ENCODE peak calls at places on chromosomes 16 and 17, in ten cellular contexts. H is AG10803, G is PC-3, B is esophagus squamous epithelium, F is gastrocnemius medialis, Q is heart left ventricle, P is A673, U is lower lobe of right lung, X is testis, Y is progenitor cell of endocrine pancreas. W is an unnamed sample.

GRCh38 chr17:49035470-49036269 is 38.5 kb downstream of the IGF2BP1 start:
- DNase-seq in H (peak), B (no peak), U (peak), X (peak), Y (peak), Q (no peak), F (peak), G (peak), P (peak), W (peak)

GRCh38 chr17:30380106-30380420 is 1.3 kb downstream of the CPD start:
- DNase-seq in H (no peak), X (no peak), Q (no peak), B (no peak), F (no peak), Y (no peak), G (peak), P (no peak), U (no peak), W (peak)

GRCh38 chr16:75376475-75376907 is 56.8 kb downstream of the CFDP1 start:
- DNase-seq in X (no peak), H (no peak), U (no peak), P (no peak), B (no peak), Y (no peak), G (no peak), F (no peak), Q (no peak), W (no peak)

GRCh38 chr17:77375917-77376651 is 235.3 kb downstream of the SEC14L1 start:
- DNase-seq in F (no peak), Q (no peak), Y (no peak), B (no peak), H (peak), X (peak), G (no peak), P (no peak), U (no peak), W (peak)

GRCh38 chr17:50570516-50570915 is 10.0 kb downstream of the CACNA1G start:
- DNase-seq in X (no peak), F (no peak), U (no peak), G (no peak), Y (no peak), H (no peak), Q (no peak), B (no peak), P (no peak), W (no peak)

GRCh38 chr16:345686-346231 is 6.8 kb downstream of the AXIN1 start:
- DNase-seq in Y (no peak), P (no peak), B (no peak), Q (no peak), G (no peak), U (no peak), X (no peak), F (no peak), H (no peak), W (no peak)

GRCh38 chr17:48375356-48375755 is 54.7 kb downstream of the SKAP1 start:
- DNase-seq in Y (no peak), F (no peak), B (no peak), U (no peak), X (no peak), Q (no peak), G (no peak), H (peak), P (no peak), W (no peak)

GRCh38 chr17:27469256-27469655 is 13.0 kb downstream of the KSR1 start:
- DNase-seq in G (no peak), H (no peak), X (no peak), Y (no peak), Q (no peak), P (no peak), U (no peak), F (no peak), B (no peak), W (no peak)

GRCh38 chr17:31202968-31203367 is 94.1 kb downstream of the OMG start:
- DNase-seq in F (no peak), Q (no peak), P (no peak), B (no peak), X (no peak), U (peak), G (no peak), H (peak), Y (no peak), W (no peak)

GRCh38 chr17:2909853-2910234 is 113.6 kb downstream of the RAP1GAP2 start:
- DNase-seq in Y (no peak), X (no peak), P (no peak), H (no peak), G (no peak), F (no peak), B (no peak), Q (no peak), U (no peak), W (no peak)

GRCh38 chr17:78137392-78138203 is 7.0 kb downstream of the TMC8 start:
- DNase-seq in F (no peak), H (no peak), U (no peak), Q (no peak), B (no peak), G (no peak), Y (no peak), X (no peak), P (no peak), W (peak)

GRCh38 chr17:40485851-40486512 is 15.4 kb downstream of the TNS4 start:
- DNase-seq in Y (no peak), G (peak), H (peak), F (peak), P (peak), B (no peak), Q (no peak), X (no peak), U (no peak), W (no peak)

GRCh38 chr17:46195939-46196338 is 2.7 kb upstream of the KANSL1 start:
- DNase-seq in B (no peak), Y (no peak), U (no peak), Q (no peak), F (no peak), H (no peak), P (no peak), G (no peak), X (no peak), W (no peak)

GRCh38 chr16:69057400-69058378 is 47.8 kb upstream of the HAS3 start:
- DNase-seq in H (peak), F (peak), Q (no peak), U (no peak), P (peak), G (peak), X (no peak), Y (no peak), B (no peak), W (peak)

GRCh38 chr17:72906306-72906705 is 186.2 kb downstream of the SLC39A11 start:
- DNase-seq in H (no peak), F (no peak), Q (no peak), P (no peak), G (no peak), B (no peak), U (no peak), Y (no peak), X (no peak), W (no peak)

GRCh38 chr17:7838291-7839075 is 4.5 kb downstream of the KDM6B start:
- DNase-seq in X (peak), F (peak), U (no peak), H (peak), Q (no peak), B (no peak), G (no peak), Y (no peak), P (peak), W (no peak)

GRCh38 chr16:28180660-28181556 is 30.9 kb downstream of the XPO6 start:
- DNase-seq in X (no peak), U (no peak), Q (no peak), P (no peak), H (peak), Y (no peak), G (no peak), B (no peak), F (no peak), W (no peak)

GRCh38 chr17:57540596-57540995 is 204.5 kb downstream of the CCDC182 start:
- DNase-seq in Q (no peak), P (no peak), U (no peak), H (no peak), X (no peak), G (no peak), F (no peak), Y (no peak), B (no peak), W (no peak)

GRCh38 chr17:80265205-80266068 is 4.8 kb downstream of the RNF213 start:
- DNase-seq in H (no peak), P (no peak), U (peak), G (no peak), Q (no peak), F (no peak), B (no peak), X (no peak), Y (no peak), W (peak)

GRCh38 chr16:49462356-49462988 is 88.9 kb downstream of the C16orf78 start:
- DNase-seq in Q (no peak), P (no peak), F (no peak), U (no peak), Y (no peak), X (no peak), G (no peak), H (no peak), B (no peak), W (no peak)

GRCh38 chr16:27461483-27462171 is 59.7 kb downstream of the IL21R start:
- DNase-seq in X (no peak), F (peak), Q (no peak), Y (no peak), P (no peak), H (no peak), U (no peak), B (no peak), G (no peak), W (no peak)

GRCh38 chr17:75087558-75088453 is at the start of gene SLC16A5:
- DNase-seq in U (peak), H (peak), Q (peak), Y (peak), F (peak), X (peak), G (no peak), B (peak), P (peak), W (peak)

GRCh38 chr16:58336332-58337089 is 41.7 kb upstream of the PRSS54 start:
- DNase-seq in H (peak), Y (peak), U (peak), P (peak), B (no peak), X (peak), G (peak), F (peak), Q (peak), W (peak)

GRCh38 chr16:626787-627457 is 3.9 kb upstream of the WFIKKN1 start:
- DNase-seq in G (peak), Y (no peak), X (no peak), U (no peak), B (no peak), F (peak), H (peak), Q (no peak), P (peak), W (no peak)

GRCh38 chr17:48816774-48817590 is at the start of gene TTLL6:
- DNase-seq in P (peak), F (peak), B (no peak), H (peak), Q (peak), G (peak), X (peak), Y (peak), U (peak), W (peak)

GRCh38 chr16:49754495-49755290 is 101.2 kb downstream of the ZNF423 start:
- DNase-seq in H (peak), Q (peak), P (peak), U (no peak), B (no peak), G (no peak), X (peak), F (no peak), Y (no peak), W (no peak)

GRCh38 chr17:45722161-45722560 is 62.0 kb upstream of the CRHR1 start:
- DNase-seq in Q (no peak), B (no peak), U (no peak), Y (no peak), P (no peak), H (no peak), F (no peak), X (no peak), G (peak), W (no peak)

GRCh38 chr16:24738895-24739294 is 9.4 kb downstream of the TNRC6A start:
- DNase-seq in B (no peak), F (no peak), H (no peak), P (no peak), Q (no peak), G (no peak), U (no peak), X (no peak), Y (no peak), W (no peak)

GRCh38 chr17:41575336-41575735 is 3.5 kb upstream of the KRT9 start:
- DNase-seq in G (no peak), X (no peak), Y (no peak), B (no peak), P (no peak), H (no peak), Q (no peak), F (no peak), U (no peak), W (no peak)

GRCh38 chr16:177981-178676 is 1.6 kb downstream of the HBA1 start:
- DNase-seq in P (no peak), U (no peak), G (peak), Y (no peak), X (no peak), F (no peak), B (no peak), Q (no peak), H (no peak), W (no peak)

GRCh38 chr16:73176577-73177013 is 128.7 kb upstream of the ZFHX3 start:
- DNase-seq in X (no peak), G (peak), H (peak), B (no peak), P (peak), Y (no peak), F (no peak), Q (peak), U (no peak), W (no peak)

GRCh38 chr16:3021449-3022207 is 1.5 kb downstream of the TNFRSF12A start:
- DNase-seq in H (peak), U (peak), G (peak), F (peak), X (peak), B (no peak), Y (peak), Q (peak), P (peak), W (peak)
- TF ChIP-seq CTCF in H (peak), U (peak), G (no peak), F (no peak), X (no peak), B (peak), Y (peak), Q (peak), P (peak), W (peak)

DNA sequence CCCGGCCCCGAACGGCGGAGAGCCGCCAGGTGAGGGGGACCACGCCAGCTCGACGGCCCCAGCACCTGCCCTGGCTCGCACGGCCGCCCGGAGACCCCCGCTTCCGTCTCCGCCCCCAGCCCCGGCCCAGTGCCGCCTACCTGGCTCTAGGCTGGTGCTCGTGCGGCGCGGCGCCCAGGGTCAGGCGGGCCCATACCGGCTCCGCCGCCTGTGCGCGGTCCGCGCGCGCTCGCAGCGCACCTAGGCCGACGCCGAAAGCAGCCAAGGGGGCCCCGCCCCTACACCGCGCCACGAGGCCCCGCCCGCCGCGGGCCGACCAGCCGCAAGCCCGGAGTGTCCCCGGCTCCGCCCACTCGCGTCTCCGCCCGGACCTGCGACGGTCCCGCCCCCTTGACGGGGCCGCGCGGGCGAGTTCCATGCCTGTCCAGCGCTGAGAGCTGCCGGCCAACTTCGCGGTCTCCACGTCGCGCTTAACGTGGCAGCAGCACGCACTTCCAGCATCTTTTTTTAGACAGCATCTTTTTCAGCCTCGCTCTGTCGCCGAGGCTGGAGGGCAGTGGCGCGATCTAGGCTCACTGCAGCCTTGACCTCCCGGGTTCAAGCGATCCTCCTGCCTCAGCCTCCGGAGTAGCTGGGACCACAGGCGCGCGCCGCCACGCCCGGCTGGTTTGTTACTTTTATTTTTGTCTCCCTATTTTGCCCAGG is at the start of gene SLC25A39:
- DNase-seq in H (peak), G (peak), P (peak), Q (peak), B (peak), F (peak), Y (peak), X (peak), U (peak), W (peak)
- TF ChIP-seq CTCF in H (no peak), G (no peak), P (no peak), Q (no peak), B (no peak), F (no peak), Y (no peak), X (peak), U (no peak), W (no peak)

DNA sequence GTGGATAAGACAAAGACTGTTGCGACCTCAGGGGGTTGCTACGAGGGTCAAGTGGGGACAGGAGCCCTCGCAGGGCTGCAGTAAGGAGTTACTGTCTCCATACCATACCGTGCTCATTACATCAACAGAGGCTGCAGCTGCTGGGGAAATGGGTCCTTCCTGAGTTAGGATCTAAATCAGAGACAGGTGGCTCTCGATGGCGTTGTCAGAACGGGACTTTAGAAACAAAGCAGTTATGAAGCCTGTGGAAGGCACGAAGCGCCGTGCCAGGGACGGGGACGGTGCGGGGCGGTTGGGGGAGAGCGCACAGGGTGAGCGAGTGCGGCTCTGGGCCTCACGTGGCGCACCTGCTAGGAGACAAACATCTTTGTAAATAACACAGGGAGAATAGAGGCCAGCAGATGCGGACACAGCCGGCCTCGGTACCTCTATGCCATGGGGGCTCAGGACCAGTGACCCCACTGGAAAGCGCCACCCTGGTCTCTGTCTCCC is 34.4 kb downstream of the ZCCHC14 start:
- DNase-seq in G (no peak), B (no peak), P (no peak), Y (no peak), X (no peak), F (no peak), Q (no peak), U (no peak), H (no peak), W (no peak)
- TF ChIP-seq CTCF in G (no peak), B (no peak), P (no peak), Y (no peak), X (no peak), F (no peak), Q (no peak), U (no peak), H (no peak), W (no peak)

DNA sequence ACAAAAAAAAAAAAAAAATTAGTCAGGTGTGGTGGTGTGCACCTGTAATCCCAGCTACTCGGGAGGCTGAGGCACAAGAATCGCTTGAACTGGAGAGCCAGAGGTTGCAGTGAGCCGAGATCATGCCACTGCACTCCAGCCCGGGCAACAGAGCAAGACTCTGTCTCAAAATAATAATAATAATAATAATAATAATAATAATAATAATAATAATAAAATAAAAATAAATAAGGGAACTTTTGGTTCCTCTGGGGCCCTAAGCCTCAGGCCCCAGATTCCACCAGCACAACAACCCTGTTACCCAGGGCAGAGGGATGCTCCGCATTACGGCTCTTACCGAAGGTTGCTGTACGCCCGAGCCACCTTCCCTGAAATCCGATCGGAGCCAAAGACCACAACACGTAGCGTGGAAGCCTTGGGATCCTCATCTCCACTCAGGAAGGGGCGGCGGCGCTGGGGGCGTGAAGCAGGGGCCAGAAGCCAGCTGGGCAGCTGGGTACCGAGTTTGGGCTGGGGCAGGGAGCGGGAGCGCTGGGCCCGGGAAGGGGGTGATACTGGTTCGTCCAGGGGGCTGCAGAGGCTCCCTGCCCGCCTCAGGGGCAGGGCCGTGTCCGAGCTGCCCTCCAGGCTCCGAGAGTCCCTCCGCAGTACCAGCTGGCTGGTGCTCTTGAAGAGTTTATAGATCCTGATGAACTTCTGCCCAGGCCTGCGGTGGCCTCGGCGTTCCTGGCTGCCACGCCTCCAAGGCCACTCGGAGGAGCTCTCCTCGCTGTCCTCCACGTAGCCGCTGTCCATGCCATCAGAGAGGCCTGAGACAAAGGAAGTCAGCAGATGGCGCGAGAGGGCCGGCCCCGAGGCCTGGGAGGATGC is 20.6 kb upstream of the PIK3R6 start:
- DNase-seq in G (peak), H (peak), Y (no peak), B (no peak), F (no peak), Q (peak), U (no peak), X (peak), P (no peak), W (no peak)
- TF ChIP-seq CTCF in G (peak), H (peak), Y (peak), B (no peak), F (no peak), Q (peak), U (peak), X (no peak), P (no peak), W (no peak)

GRCh38 chr16:63185235-63185780 is 1149.1 kb upstream of the CDH8 start:
- DNase-seq in B (no peak), Q (no peak), G (no peak), F (no peak), X (no peak), P (no peak), H (no peak), U (no peak), Y (no peak), W (no peak)

GRCh38 chr16:63192969-63193368 is 1156.7 kb upstream of the CDH8 start:
- DNase-seq in F (no peak), B (no peak), U (no peak), Q (no peak), Y (no peak), H (no peak), P (no peak), G (no peak), X (no peak), W (no peak)

GRCh38 chr16:63188076-63188771 is 1152.0 kb upstream of the CDH8 start:
- DNase-seq in Y (no peak), F (no peak), P (no peak), Q (no peak), U (no peak), H (no peak), X (no peak), G (no peak), B (no peak), W (no peak)

GRCh38 chr16:63187638-63188037 is 1151.4 kb upstream of the CDH8 start:
- DNase-seq in F (no peak), H (no peak), B (no peak), G (no peak), X (no peak), Y (no peak), U (no peak), Q (no peak), P (no peak), W (no peak)
- TF ChIP-seq CTCF in F (no peak), H (no peak), B (no peak), G (no peak), X (no peak), Y (no peak), U (no peak), Q (no peak), P (no peak), W (no peak)

GRCh38 chr16:12988071-12988470 is 86.7 kb downstream of the SHISA9 start:
- DNase-seq in Y (no peak), P (no peak), X (no peak), G (no peak), F (no peak), B (no peak), U (no peak), H (no peak), Q (no peak), W (no peak)
- TF ChIP-seq CTCF in Y (no peak), P (no peak), X (no peak), G (no peak), F (no peak), B (no peak), U (no peak), H (no peak), Q (no peak), W (no peak)